ENCODE peak calls at places on chromosomes 4 and X, in nine cellular contexts. One of them, this sample, is unnamed.

GRCh38 chr4:80091688-80092087 is 18.7 kb upstream of the ANTXR2 start:
- DNase-seq in fibroblast of the aortic adventitia: no peak
- DNase-seq in AG09309: no peak
- DNase-seq in MM.1S: no peak
- DNase-seq in lower lobe of right lung: no peak
- DNase-seq in WERI-Rb-1: no peak
- DNase-seq in astrocyte of the cerebellum: no peak
- DNase-seq in CD8-positive, alpha-beta T cell: no peak
- DNase-seq in fibroblast of lung: no peak
- DNase-seq in this sample: no peak

GRCh38 chrX:155841232-155841631 is 39.9 kb upstream of the VAMP7 start:
- DNase-seq in fibroblast of the aortic adventitia: no peak
- DNase-seq in AG09309: no peak
- DNase-seq in MM.1S: no peak
- DNase-seq in lower lobe of right lung: no peak
- DNase-seq in WERI-Rb-1: no peak
- DNase-seq in astrocyte of the cerebellum: no peak
- DNase-seq in CD8-positive, alpha-beta T cell: no peak
- DNase-seq in fibroblast of lung: no peak
- DNase-seq in this sample: no peak

GRCh38 chr4:26938516-26938915 is 77.9 kb downstream of the STIM2 start:
- DNase-seq in fibroblast of the aortic adventitia: no peak
- DNase-seq in AG09309: no peak
- DNase-seq in MM.1S: no peak
- DNase-seq in lower lobe of right lung: no peak
- DNase-seq in WERI-Rb-1: no peak
- DNase-seq in astrocyte of the cerebellum: no peak
- DNase-seq in CD8-positive, alpha-beta T cell: no peak
- DNase-seq in fibroblast of lung: no peak
- DNase-seq in this sample: no peak

GRCh38 chr4:140176735-140177134 is 22.8 kb upstream of the MAML3 start:
- DNase-seq in fibroblast of the aortic adventitia: peak; percentile 26
- DNase-seq in AG09309: no peak
- DNase-seq in MM.1S: no peak
- DNase-seq in lower lobe of right lung: no peak
- DNase-seq in WERI-Rb-1: no peak
- DNase-seq in astrocyte of the cerebellum: no peak
- DNase-seq in CD8-positive, alpha-beta T cell: no peak
- DNase-seq in fibroblast of lung: peak; percentile 37
- DNase-seq in this sample: no peak

GRCh38 chrX:129875669-129876068 is 30.3 kb upstream of the UTP14A start:
- DNase-seq in fibroblast of the aortic adventitia: peak; percentile 66
- DNase-seq in AG09309: peak; percentile 43
- DNase-seq in MM.1S: no peak
- DNase-seq in lower lobe of right lung: no peak
- DNase-seq in WERI-Rb-1: no peak
- DNase-seq in astrocyte of the cerebellum: peak; percentile 58
- DNase-seq in CD8-positive, alpha-beta T cell: no peak
- DNase-seq in fibroblast of lung: peak; percentile 70
- DNase-seq in this sample: no peak

GRCh38 chr4:107693132-107693531 is 26.9 kb downstream of the PAPSS1 start:
- DNase-seq in fibroblast of the aortic adventitia: peak; percentile 26
- DNase-seq in AG09309: no peak
- DNase-seq in MM.1S: no peak
- DNase-seq in lower lobe of right lung: no peak
- DNase-seq in WERI-Rb-1: no peak
- DNase-seq in astrocyte of the cerebellum: no peak
- DNase-seq in CD8-positive, alpha-beta T cell: no peak
- DNase-seq in fibroblast of lung: no peak
- DNase-seq in this sample: no peak

GRCh38 chrX:145727476-145727875 is 90.2 kb upstream of the SLITRK2 start:
- DNase-seq in fibroblast of the aortic adventitia: no peak
- DNase-seq in AG09309: no peak
- DNase-seq in MM.1S: no peak
- DNase-seq in lower lobe of right lung: no peak
- DNase-seq in WERI-Rb-1: no peak
- DNase-seq in astrocyte of the cerebellum: no peak
- DNase-seq in CD8-positive, alpha-beta T cell: no peak
- DNase-seq in fibroblast of lung: peak; percentile 39
- DNase-seq in this sample: no peak

GRCh38 chr4:85543832-85544231 is 68.9 kb downstream of the ARHGAP24 start:
- DNase-seq in fibroblast of the aortic adventitia: peak; percentile 36
- DNase-seq in AG09309: peak; percentile 21
- DNase-seq in MM.1S: no peak
- DNase-seq in lower lobe of right lung: no peak
- DNase-seq in WERI-Rb-1: no peak
- DNase-seq in astrocyte of the cerebellum: no peak
- DNase-seq in CD8-positive, alpha-beta T cell: no peak
- DNase-seq in fibroblast of lung: peak; percentile 45
- DNase-seq in this sample: no peak

GRCh38 chr4:6658635-6659075 is 18.2 kb downstream of the MRFAP1 start:
- DNase-seq in fibroblast of the aortic adventitia: no peak
- DNase-seq in AG09309: no peak
- DNase-seq in MM.1S: no peak
- DNase-seq in lower lobe of right lung: no peak
- DNase-seq in WERI-Rb-1: no peak
- DNase-seq in astrocyte of the cerebellum: no peak
- DNase-seq in CD8-positive, alpha-beta T cell: peak; percentile 55
- DNase-seq in fibroblast of lung: peak; percentile 15
- DNase-seq in this sample: peak; percentile 48

GRCh38 chr4:56958111-56958517 is 19.3 kb downstream of the NOA1 start:
- DNase-seq in fibroblast of the aortic adventitia: peak; percentile 99
- DNase-seq in AG09309: peak; percentile 94
- DNase-seq in MM.1S: no peak
- DNase-seq in lower lobe of right lung: peak; percentile 69
- DNase-seq in WERI-Rb-1: no peak
- DNase-seq in astrocyte of the cerebellum: peak; percentile 95
- DNase-seq in CD8-positive, alpha-beta T cell: no peak
- DNase-seq in fibroblast of lung: peak; percentile 99
- DNase-seq in this sample: no peak

GRCh38 chr4:186166852-186167512 is 24.4 kb upstream of the CYP4V2 start:
- DNase-seq in fibroblast of the aortic adventitia: no peak
- DNase-seq in AG09309: no peak
- DNase-seq in MM.1S: peak; percentile 84
- DNase-seq in lower lobe of right lung: no peak
- DNase-seq in WERI-Rb-1: no peak
- DNase-seq in astrocyte of the cerebellum: no peak
- DNase-seq in CD8-positive, alpha-beta T cell: no peak
- DNase-seq in fibroblast of lung: no peak
- DNase-seq in this sample: no peak

GRCh38 chrX:69309074-69309792 is 144.0 kb upstream of the PJA1 start:
- DNase-seq in fibroblast of the aortic adventitia: no peak
- DNase-seq in AG09309: no peak
- DNase-seq in MM.1S: no peak
- DNase-seq in lower lobe of right lung: no peak
- DNase-seq in WERI-Rb-1: no peak
- DNase-seq in astrocyte of the cerebellum: no peak
- DNase-seq in CD8-positive, alpha-beta T cell: no peak
- DNase-seq in fibroblast of lung: no peak
- DNase-seq in this sample: no peak

GRCh38 chrX:35115205-35115604 is 172.6 kb downstream of the FAM47B start:
- DNase-seq in fibroblast of the aortic adventitia: peak; percentile 64
- DNase-seq in AG09309: peak; percentile 42
- DNase-seq in MM.1S: no peak
- DNase-seq in lower lobe of right lung: no peak
- DNase-seq in WERI-Rb-1: no peak
- DNase-seq in astrocyte of the cerebellum: peak; percentile 12
- DNase-seq in CD8-positive, alpha-beta T cell: no peak
- DNase-seq in fibroblast of lung: peak; percentile 55
- DNase-seq in this sample: no peak

GRCh38 chr4:177434667-177435066 is 7.6 kb downstream of the AGA start:
- DNase-seq in fibroblast of the aortic adventitia: no peak
- DNase-seq in AG09309: no peak
- DNase-seq in MM.1S: no peak
- DNase-seq in lower lobe of right lung: no peak
- DNase-seq in WERI-Rb-1: no peak
- DNase-seq in astrocyte of the cerebellum: no peak
- DNase-seq in CD8-positive, alpha-beta T cell: no peak
- DNase-seq in fibroblast of lung: no peak
- DNase-seq in this sample: no peak

GRCh38 chrX:75596178-75596577 is 73.3 kb upstream of the ZDHHC15 start:
- DNase-seq in fibroblast of the aortic adventitia: peak; percentile 1
- DNase-seq in AG09309: no peak
- DNase-seq in MM.1S: no peak
- DNase-seq in lower lobe of right lung: no peak
- DNase-seq in WERI-Rb-1: no peak
- DNase-seq in astrocyte of the cerebellum: peak; percentile 22
- DNase-seq in CD8-positive, alpha-beta T cell: no peak
- DNase-seq in fibroblast of lung: no peak
- DNase-seq in this sample: no peak

DNA sequence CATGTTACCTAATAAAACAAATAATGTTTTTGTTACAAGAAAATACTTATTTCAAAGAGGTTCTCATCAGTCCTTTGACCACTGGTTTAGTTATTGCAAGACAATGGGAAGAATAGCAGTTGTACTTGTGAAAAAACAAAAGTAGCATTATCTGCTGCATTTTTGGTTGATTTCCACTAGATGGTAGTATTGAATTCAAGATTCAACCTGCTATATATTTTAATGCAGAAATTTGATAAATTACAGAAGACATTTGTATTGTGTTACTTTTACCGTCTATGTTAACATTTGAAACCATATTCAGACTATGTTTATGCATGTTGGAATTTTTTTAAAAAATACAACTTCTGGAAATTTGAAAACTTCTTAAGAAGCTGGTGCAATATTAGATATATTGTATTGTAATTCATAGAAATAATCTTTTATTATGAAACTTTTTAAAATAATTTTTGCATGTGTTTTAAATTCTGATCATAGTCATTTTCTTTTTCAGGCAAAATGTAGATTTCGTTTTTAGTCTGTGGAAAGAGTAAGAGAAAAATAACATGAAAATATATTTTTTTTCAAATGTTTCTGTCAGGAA is 56.4 kb downstream of the SPCS3 start:
- DNase-seq in fibroblast of the aortic adventitia: peak; percentile 57
- DNase-seq in AG09309: no peak
- DNase-seq in MM.1S: peak; percentile 59
- DNase-seq in lower lobe of right lung: no peak
- DNase-seq in WERI-Rb-1: no peak
- DNase-seq in astrocyte of the cerebellum: no peak
- DNase-seq in CD8-positive, alpha-beta T cell: no peak
- DNase-seq in fibroblast of lung: peak; percentile 63
- DNase-seq in this sample: no peak
- TF ChIP-seq CTCF in fibroblast of the aortic adventitia: peak; percentile 54
- TF ChIP-seq CTCF in AG09309: peak; percentile 36
- TF ChIP-seq CTCF in MM.1S: peak; percentile 62
- TF ChIP-seq CTCF in lower lobe of right lung: peak; percentile 54
- TF ChIP-seq CTCF in WERI-Rb-1: peak; percentile 20
- TF ChIP-seq CTCF in astrocyte of the cerebellum: no peak
- TF ChIP-seq CTCF in CD8-positive, alpha-beta T cell: peak; percentile 58
- TF ChIP-seq CTCF in fibroblast of lung: no peak
- TF ChIP-seq CTCF in this sample: peak; percentile 40

DNA sequence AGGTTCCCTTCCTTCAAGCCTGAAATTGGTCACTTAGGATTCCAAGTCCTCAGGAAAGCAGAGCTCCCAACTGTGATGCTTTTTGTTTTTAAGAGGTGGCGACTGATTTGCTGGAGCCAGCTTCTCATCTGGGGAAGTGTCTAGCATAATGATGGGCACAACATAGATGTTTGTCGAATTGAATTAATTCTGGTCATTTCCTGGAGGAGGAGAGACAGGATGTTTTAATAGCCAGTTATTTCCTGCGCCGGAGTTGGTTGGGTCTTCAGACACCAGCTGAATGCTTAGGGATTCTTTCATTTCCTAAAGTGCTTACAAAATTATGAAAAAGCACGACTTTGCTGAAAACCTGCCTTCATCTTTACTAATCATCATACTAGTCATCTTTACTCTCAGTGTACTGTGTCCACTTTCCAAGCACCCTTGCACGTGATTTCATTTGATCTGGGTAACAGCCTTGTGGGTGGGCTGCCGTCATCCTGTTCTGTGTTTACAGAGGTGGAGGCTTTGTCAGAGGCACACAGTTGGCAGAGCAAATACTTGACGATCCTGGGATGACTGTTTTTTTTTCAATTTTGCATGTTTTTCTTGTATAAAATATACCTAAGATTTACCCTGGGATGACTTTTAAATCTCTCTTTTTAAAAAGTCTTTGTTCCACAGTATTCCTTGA is 49.5 kb downstream of the RGS12 start:
- DNase-seq in fibroblast of the aortic adventitia: peak; percentile 72
- DNase-seq in AG09309: peak; percentile 25
- DNase-seq in MM.1S: no peak
- DNase-seq in lower lobe of right lung: no peak
- DNase-seq in WERI-Rb-1: no peak
- DNase-seq in astrocyte of the cerebellum: peak; percentile 41
- DNase-seq in CD8-positive, alpha-beta T cell: peak; percentile 37
- DNase-seq in fibroblast of lung: peak; percentile 80
- DNase-seq in this sample: no peak
- H3K4me3 ChIP-seq in fibroblast of the aortic adventitia: peak overlapping the region; percentile 19
- H3K4me3 ChIP-seq in AG09309: no peak overlapping the region
- H3K4me3 ChIP-seq in MM.1S: no peak overlapping the region
- H3K4me3 ChIP-seq in lower lobe of right lung: no peak overlapping the region
- H3K4me3 ChIP-seq in WERI-Rb-1: no peak overlapping the region
- H3K4me3 ChIP-seq in astrocyte of the cerebellum: no peak overlapping the region
- H3K4me3 ChIP-seq in CD8-positive, alpha-beta T cell: no peak overlapping the region
- H3K4me3 ChIP-seq in fibroblast of lung: peak overlapping the region; percentile 17
- H3K4me3 ChIP-seq in this sample: no peak overlapping the region

DNA sequence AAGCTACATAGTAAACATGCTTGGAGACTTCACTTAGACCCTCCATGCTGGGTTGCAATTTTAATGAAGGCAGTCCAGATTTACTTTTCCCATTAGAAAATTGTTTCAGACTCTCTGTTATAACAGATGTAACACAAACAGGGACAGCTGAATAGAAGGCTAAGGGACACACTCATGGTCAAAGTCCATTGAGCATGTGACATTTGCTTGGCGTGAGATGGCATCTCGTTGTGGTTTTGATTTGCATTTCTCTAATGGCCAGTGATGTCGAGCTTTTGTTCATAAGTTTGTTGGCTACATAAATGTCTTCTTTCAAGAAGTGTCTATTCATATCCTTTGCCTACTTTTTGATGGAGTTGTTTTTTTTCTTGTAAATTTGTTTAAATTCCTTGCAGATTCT is 358.2 kb upstream of the CLNK start:
- DNase-seq in fibroblast of the aortic adventitia: no peak
- DNase-seq in AG09309: no peak
- DNase-seq in MM.1S: no peak
- DNase-seq in lower lobe of right lung: no peak
- DNase-seq in WERI-Rb-1: no peak
- DNase-seq in astrocyte of the cerebellum: no peak
- DNase-seq in CD8-positive, alpha-beta T cell: no peak
- DNase-seq in fibroblast of lung: no peak
- DNase-seq in this sample: no peak
- TF ChIP-seq CTCF in fibroblast of the aortic adventitia: no peak
- TF ChIP-seq CTCF in AG09309: no peak
- TF ChIP-seq CTCF in MM.1S: no peak
- TF ChIP-seq CTCF in lower lobe of right lung: no peak
- TF ChIP-seq CTCF in WERI-Rb-1: no peak
- TF ChIP-seq CTCF in astrocyte of the cerebellum: no peak
- TF ChIP-seq CTCF in CD8-positive, alpha-beta T cell: no peak
- TF ChIP-seq CTCF in fibroblast of lung: no peak
- TF ChIP-seq CTCF in this sample: no peak

DNA sequence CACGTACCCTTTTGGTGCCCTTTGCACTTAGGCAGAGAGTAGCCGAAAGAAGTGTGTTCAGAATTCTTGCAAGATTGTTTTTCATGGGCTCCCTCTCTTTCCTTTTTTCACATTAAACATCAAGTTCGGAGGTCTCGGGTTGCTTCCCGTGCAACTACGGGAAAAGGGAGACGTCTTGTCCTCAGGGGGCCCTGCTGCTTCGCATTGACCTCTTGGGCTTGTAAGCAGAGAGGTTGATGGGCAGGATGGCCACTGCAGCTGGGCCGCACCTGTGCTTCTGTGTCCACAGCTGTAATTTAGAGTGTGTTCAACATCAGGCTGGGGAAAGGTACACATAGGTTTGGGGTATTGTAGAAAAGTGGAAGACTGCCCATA is 109.7 kb downstream of the SPRY1 start:
- DNase-seq in fibroblast of the aortic adventitia: no peak
- DNase-seq in AG09309: no peak
- DNase-seq in MM.1S: no peak
- DNase-seq in lower lobe of right lung: no peak
- DNase-seq in WERI-Rb-1: peak; percentile 41
- DNase-seq in astrocyte of the cerebellum: no peak
- DNase-seq in CD8-positive, alpha-beta T cell: no peak
- DNase-seq in fibroblast of lung: no peak
- DNase-seq in this sample: no peak
- H3K4me3 ChIP-seq in fibroblast of the aortic adventitia: peak overlapping the region; percentile 63
- H3K4me3 ChIP-seq in AG09309: no peak overlapping the region
- H3K4me3 ChIP-seq in MM.1S: no peak overlapping the region
- H3K4me3 ChIP-seq in lower lobe of right lung: peak overlapping the region; percentile 64
- H3K4me3 ChIP-seq in WERI-Rb-1: peak overlapping the region; percentile 65
- H3K4me3 ChIP-seq in astrocyte of the cerebellum: peak overlapping the region; percentile 42
- H3K4me3 ChIP-seq in CD8-positive, alpha-beta T cell: peak overlapping the region; percentile 55
- H3K4me3 ChIP-seq in fibroblast of lung: peak overlapping the region; percentile 74
- H3K4me3 ChIP-seq in this sample: no peak overlapping the region